ENCODE peak calls at places on chromosomes 5 and 9, in six cellular contexts. H, U, T, I, M and L are unnamed samples.

GRCh38 chr9:133304158-133304470 is 29.1 kb upstream of the ABO start:
- DNase-seq in U (no peak), H (no peak), T (no peak), I (no peak), M (no peak), L (no peak)

GRCh38 chr5:50727845-50728244 is 61.4 kb downstream of the PARP8 start:
- DNase-seq in M (no peak), T (no peak), I (no peak), H (no peak), U (no peak), L (no peak)

GRCh38 chr5:13558408-13558807 is 386.1 kb downstream of the DNAH5 start:
- DNase-seq in U (no peak), T (no peak), I (no peak), M (no peak), H (no peak), L (no peak)

GRCh38 chr5:79133121-79133656 is 21.6 kb downstream of the BHMT start:
- DNase-seq in M (no peak), U (peak; percentile 33), T (peak; percentile 62), H (no peak), I (peak; percentile 7), L (peak; percentile 63)

GRCh38 chr9:133114451-133114885 is 6.6 kb downstream of the RALGDS start:
- DNase-seq in H (no peak), I (no peak), U (no peak), M (no peak), T (no peak), L (no peak)

GRCh38 chr5:132777209-132778069 is at the start of gene SEPTIN8:
- DNase-seq in H (peak; percentile 70), U (peak; percentile 73), I (no peak), M (no peak), T (peak; percentile 33), L (peak; percentile 55)

GRCh38 chr9:120490888-120491595 is 88.9 kb downstream of the CDK5RAP2 start:
- DNase-seq in M (peak; percentile 15), H (no peak), I (no peak), U (no peak), T (no peak), L (peak; percentile 85)

GRCh38 chr5:154095819-154096380 is 57.1 kb downstream of the MFAP3 start:
- DNase-seq in T (no peak), I (no peak), M (no peak), H (no peak), U (no peak), L (no peak)

GRCh38 chr9:98158071-98158791 is 34.2 kb downstream of the CORO2A start:
- DNase-seq in H (peak; percentile 21), M (no peak), I (peak; percentile 88), T (no peak), U (no peak), L (no peak)

GRCh38 chr9:99677281-99677680 is 144.4 kb upstream of the NR4A3 start:
- DNase-seq in T (no peak), H (no peak), U (no peak), M (no peak), I (no peak), L (no peak)

GRCh38 chr5:7837401-7837800 is 13.5 kb downstream of the CFAP90 start:
- DNase-seq in H (no peak), U (no peak), M (no peak), I (no peak), T (no peak), L (no peak)

GRCh38 chr5:4191703-4192102 is 596.1 kb downstream of the IRX1 start:
- DNase-seq in M (no peak), T (no peak), U (no peak), I (no peak), H (no peak), L (no peak)

GRCh38 chr9:105006514-105006913 is 78.6 kb upstream of the ABCA1 start:
- DNase-seq in H (no peak), T (no peak), I (no peak), M (no peak), U (no peak), L (no peak)

GRCh38 chr5:88967633-88968585 is 84.9 kb upstream of the MEF2C start:
- DNase-seq in I (no peak), U (no peak), H (no peak), T (no peak), M (no peak), L (no peak)

GRCh38 chr9:74120470-74120869 is 376.7 kb upstream of the RORB start:
- DNase-seq in T (no peak), M (no peak), U (no peak), H (no peak), I (no peak), L (no peak)

GRCh38 chr9:33277484-33277883 is 12.6 kb downstream of the CHMP5 start:
- DNase-seq in T (no peak), H (no peak), M (no peak), U (no peak), I (no peak), L (no peak)

GRCh38 chr9:137757139-137757538 is 120.4 kb upstream of the CACNA1B start:
- DNase-seq in T (no peak), M (no peak), H (no peak), I (no peak), U (no peak), L (no peak)

GRCh38 chr9:19127881-19128719 is 808 bp upstream of the PLIN2 start:
- DNase-seq in H (no peak), T (peak; percentile 59), M (no peak), U (no peak), I (no peak), L (peak; percentile 57)

GRCh38 chr5:67318746-67319145 is 122.1 kb upstream of the CD180 start:
- DNase-seq in U (no peak), M (no peak), I (no peak), H (no peak), T (no peak), L (no peak)

GRCh38 chr5:4882186-4882585 is 257.9 kb upstream of the ADAMTS16 start:
- DNase-seq in M (no peak), I (no peak), H (no peak), U (no peak), T (no peak), L (no peak)

GRCh38 chr5:72160959-72161358 is 53.7 kb downstream of the MAP1B start:
- DNase-seq in U (no peak), H (no peak), I (no peak), M (no peak), T (no peak), L (no peak)

DNA sequence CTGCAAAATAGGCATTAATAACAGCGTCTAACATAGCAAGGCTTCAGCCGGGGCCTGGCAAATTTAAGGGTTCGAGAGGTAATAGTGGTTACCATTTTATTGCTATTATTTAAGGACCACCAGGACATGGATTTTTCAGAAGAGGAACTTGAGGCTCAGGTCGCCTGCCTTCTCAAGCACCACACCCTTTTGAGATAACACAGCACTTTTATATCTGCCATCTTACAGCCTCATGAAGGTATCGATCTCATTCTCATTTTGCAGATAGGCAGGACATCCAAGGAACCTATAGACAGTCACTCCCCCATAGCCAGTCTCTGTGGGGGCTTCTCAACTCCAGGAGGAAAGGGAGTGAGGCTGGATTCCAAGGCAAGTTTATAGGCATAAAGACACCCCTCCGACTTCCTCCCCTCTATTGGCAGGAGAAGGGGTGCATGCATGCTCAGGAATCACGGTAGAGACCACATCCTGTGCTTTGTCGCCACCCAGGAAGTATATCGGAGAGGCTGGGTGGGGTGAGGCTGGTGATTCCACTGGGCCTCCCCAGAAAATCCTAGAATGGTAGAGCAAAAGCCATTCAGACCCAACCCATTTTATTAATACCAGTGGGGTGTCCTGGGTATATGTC is 2.3 kb downstream of the ANXA6 start:
- DNase-seq in U (no peak), H (no peak), M (peak; percentile 35), I (no peak), T (no peak), L (peak; percentile 76)
- TF ChIP-seq POLR2A in U (no peak), H (no peak), M (no peak), I (no peak), T (no peak), L (no peak)

GRCh38 chr9:75588808-75589207 is 301.7 kb upstream of the PCSK5 start:
- DNase-seq in H (no peak), M (no peak), U (no peak), I (no peak), T (no peak), L (no peak)
- TF ChIP-seq CTCF in H (no peak), M (peak; percentile 29), U (no peak), I (no peak), T (no peak), L (no peak)

DNA sequence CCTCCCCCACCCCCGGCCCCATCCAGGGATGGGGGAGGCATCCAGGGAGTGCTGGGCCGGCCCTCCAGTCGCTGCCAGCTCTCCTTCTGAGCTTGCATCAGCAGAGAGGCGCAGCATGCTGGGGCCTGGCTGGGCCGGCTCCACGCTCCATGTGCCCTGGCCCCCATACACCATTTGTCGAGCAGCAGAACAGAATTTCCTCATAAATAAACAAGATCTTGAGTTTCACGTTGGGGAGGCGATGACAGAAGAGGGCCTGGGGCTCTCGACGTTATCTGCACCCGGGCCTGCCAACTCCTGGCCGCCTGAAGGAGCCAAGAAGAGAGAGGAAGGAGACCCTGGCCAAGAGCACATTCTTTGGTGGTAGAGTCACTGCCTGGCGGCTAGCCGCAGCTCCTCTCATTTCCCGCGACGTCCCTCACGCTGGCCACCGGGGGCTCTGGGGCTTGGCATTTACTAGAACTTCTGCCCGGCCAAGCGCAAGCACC is 177.0 kb downstream of the FGF18 start:
- DNase-seq in H (no peak), M (no peak), T (peak; percentile 98), I (no peak), U (no peak), L (no peak)
- TF ChIP-seq MYC in H (no peak), M (no peak), T (no peak), I (no peak), U (no peak), L (no peak)

DNA sequence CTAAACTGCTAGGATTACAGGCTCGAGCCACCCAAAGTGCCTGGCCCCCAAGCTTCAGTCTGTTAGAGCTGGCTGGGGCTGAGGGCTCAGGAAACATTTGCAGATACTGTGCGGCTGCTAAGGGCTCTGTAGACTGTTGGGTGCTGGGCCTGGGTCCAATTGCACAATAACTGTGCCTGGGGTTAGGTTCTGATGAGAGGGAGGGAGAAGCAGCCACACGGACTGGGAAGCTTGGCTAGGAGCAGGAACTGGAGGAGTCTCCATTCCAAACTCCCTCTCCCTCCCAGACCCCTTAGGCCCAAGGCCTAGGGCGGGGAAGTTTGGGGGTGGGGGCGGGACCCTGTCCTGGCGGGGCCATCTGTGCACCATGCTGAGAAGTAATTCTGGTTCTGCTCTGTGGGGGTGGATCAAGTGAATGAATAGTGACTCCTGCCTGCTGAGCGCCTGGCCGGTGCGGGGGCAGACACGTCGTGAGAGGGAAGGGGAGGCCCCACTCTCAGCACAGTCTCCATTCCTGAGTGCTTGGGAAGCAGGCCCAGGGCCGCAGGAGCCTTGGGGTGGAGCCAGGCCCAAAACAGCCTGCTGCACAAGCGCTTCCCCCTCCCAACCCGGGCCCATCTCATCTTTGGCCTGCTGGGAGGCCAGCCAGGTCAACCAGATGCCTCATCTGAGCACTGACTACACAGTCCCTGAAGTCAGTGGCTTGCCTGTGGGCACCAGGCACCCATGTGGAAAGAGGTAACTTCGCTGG is 1.5 kb downstream of the ASS1 start:
- DNase-seq in U (peak; percentile 38), T (no peak), H (no peak), I (peak; percentile 38), M (no peak), L (peak; percentile 91)
- TF ChIP-seq POLR2A in U (no peak), T (no peak), H (no peak), I (no peak), M (no peak), L (no peak)

DNA sequence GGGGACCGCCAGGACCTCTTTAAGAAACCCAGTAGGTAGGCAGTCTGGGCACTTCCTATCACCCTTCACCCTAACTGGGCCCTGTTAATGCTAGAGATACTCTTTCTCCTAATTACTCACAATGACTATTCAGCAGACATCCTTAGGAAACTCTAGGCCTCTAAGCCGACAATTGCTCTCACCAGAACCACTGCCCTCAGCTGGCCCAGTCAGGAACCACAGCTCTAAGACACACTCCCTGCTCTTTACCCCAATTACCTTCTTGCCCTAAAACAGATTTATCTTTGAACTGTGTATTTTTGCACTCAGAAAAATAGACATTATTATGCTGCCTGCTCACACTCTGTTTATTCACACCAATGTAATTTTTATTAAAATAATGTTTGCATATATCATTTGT is 432.6 kb upstream of the SLC30A5 start:
- DNase-seq in H (peak; percentile 13), M (no peak), T (no peak), U (peak; percentile 36), I (peak; percentile 3), L (peak; percentile 34)
- TF ChIP-seq CTCF in H (peak; percentile 13), M (peak; percentile 50), T (peak; percentile 24), U (peak; percentile 51), I (peak; percentile 37), L (peak; percentile 51)